ENCODE peak calls at places on chromosome 20, in nine cellular contexts. E, T, V, I, Q, K, D, F and J are unnamed samples.

GRCh38 chr20:37890643-37891042 is 12.3 kb upstream of the VSTM2L start:
- DNase-seq in E (no peak), T (no peak), V (no peak), I (no peak), Q (no peak), K (no peak), D (no peak), F (peak), J (no peak)

GRCh38 chr20:9177278-9177677 is 108.4 kb downstream of the PLCB4 start:
- DNase-seq in E (no peak), T (peak), V (no peak), I (no peak), Q (no peak), K (no peak), D (no peak), F (no peak), J (no peak)

GRCh38 chr20:62143118-62143975 is at the start of the genes PSMA7 and SS18L1:
- DNase-seq in E (peak), T (peak), V (peak), I (peak), Q (peak), K (peak), D (peak), F (peak), J (no peak)

GRCh38 chr20:62376112-62377063 is 9.3 kb upstream of the LAMA5 start:
- DNase-seq in E (no peak), T (no peak), V (no peak), I (no peak), Q (no peak), K (no peak), D (no peak), F (peak), J (no peak)

GRCh38 chr20:7893019-7893730 is 47.1 kb downstream of the HAO1 start:
- DNase-seq in E (no peak), T (no peak), V (no peak), I (no peak), Q (no peak), K (no peak), D (no peak), F (no peak), J (peak)

GRCh38 chr20:58555078-58555765 is 40.0 kb upstream of the APCDD1L start:
- DNase-seq in E (no peak), T (peak), V (peak), I (no peak), Q (peak), K (no peak), D (no peak), F (no peak), J (no peak)

GRCh38 chr20:48295966-48296421 is 510.7 kb upstream of the SULF2 start:
- DNase-seq in E (no peak), T (peak), V (no peak), I (no peak), Q (no peak), K (no peak), D (no peak), F (no peak), J (no peak)

GRCh38 chr20:59484228-59484627 is 120.1 kb upstream of the PHACTR3 start:
- DNase-seq in E (no peak), T (no peak), V (no peak), I (no peak), Q (no peak), K (no peak), D (no peak), F (no peak), J (no peak)

GRCh38 chr20:4898282-4898681 is 103.0 kb downstream of the SLC23A2 start:
- DNase-seq in E (no peak), T (peak), V (no peak), I (no peak), Q (no peak), K (no peak), D (no peak), F (no peak), J (no peak)

GRCh38 chr20:33915726-33916331 is 77.9 kb upstream of the RALY start:
- DNase-seq in E (no peak), T (peak), V (no peak), I (peak), Q (peak), K (no peak), D (peak), F (peak), J (no peak)

GRCh38 chr20:37522258-37523011 is 1.4 kb downstream of the NNAT start:
- DNase-seq in E (no peak), T (no peak), V (no peak), I (no peak), Q (no peak), K (no peak), D (no peak), F (peak), J (no peak)

GRCh38 chr20:38420232-38421085 is 14.7 kb downstream of the SNHG17 start:
- DNase-seq in E (no peak), T (peak), V (no peak), I (no peak), Q (no peak), K (no peak), D (no peak), F (no peak), J (no peak)

GRCh38 chr20:34637245-34638185 is 39.4 kb downstream of the PIGU start:
- DNase-seq in E (no peak), T (peak), V (no peak), I (no peak), Q (no peak), K (no peak), D (no peak), F (no peak), J (no peak)

GRCh38 chr20:1686151-1686748 is 28.7 kb upstream of the SIRPG start:
- DNase-seq in E (no peak), T (no peak), V (no peak), I (no peak), Q (no peak), K (no peak), D (no peak), F (no peak), J (no peak)

GRCh38 chr20:38805502-38805957 is at the start of gene PPP1R16B:
- DNase-seq in E (peak), T (no peak), V (no peak), I (peak), Q (no peak), K (no peak), D (peak), F (peak), J (no peak)

GRCh38 chr20:25553819-25554296 is 31.5 kb downstream of the NINL start:
- DNase-seq in E (no peak), T (no peak), V (no peak), I (no peak), Q (no peak), K (no peak), D (no peak), F (peak), J (peak)

GRCh38 chr20:39810269-39810668 is 848.1 kb downstream of the DHX35 start:
- DNase-seq in E (no peak), T (no peak), V (no peak), I (no peak), Q (no peak), K (no peak), D (no peak), F (no peak), J (no peak)

GRCh38 chr20:11217322-11217989 is 543.7 kb upstream of the JAG1 start:
- DNase-seq in E (peak), T (no peak), V (no peak), I (no peak), Q (no peak), K (no peak), D (no peak), F (no peak), J (no peak)

GRCh38 chr20:18533491-18533890 is 25.8 kb downstream of the SEC23B start:
- DNase-seq in E (no peak), T (no peak), V (no peak), I (no peak), Q (no peak), K (no peak), D (no peak), F (no peak), J (no peak)

GRCh38 chr20:17617212-17617867 is 47.5 kb downstream of the DSTN start:
- DNase-seq in E (peak), T (peak), V (no peak), I (peak), Q (peak), K (no peak), D (peak), F (peak), J (no peak)

GRCh38 chr20:52536841-52537400 is 345.3 kb upstream of the ZFP64 start:
- DNase-seq in E (no peak), T (peak), V (no peak), I (no peak), Q (no peak), K (no peak), D (no peak), F (no peak), J (no peak)

GRCh38 chr20:39849664-39850063 is 839.4 kb downstream of the MAFB start:
- DNase-seq in E (no peak), T (peak), V (peak), I (no peak), Q (peak), K (no peak), D (no peak), F (no peak), J (no peak)

GRCh38 chr20:38139156-38139912 is 25.7 kb downstream of the TGM2 start:
- DNase-seq in E (no peak), T (no peak), V (no peak), I (no peak), Q (no peak), K (no peak), D (no peak), F (no peak), J (no peak)

GRCh38 chr20:3423126-3423525 is 15.7 kb upstream of the DNAAF9 start:
- DNase-seq in E (peak), T (no peak), V (no peak), I (no peak), Q (no peak), K (no peak), D (no peak), F (no peak), J (no peak)

GRCh38 chr20:45970646-45971424 is 1.2 kb downstream of the ZNF335 start:
- DNase-seq in E (no peak), T (peak), V (no peak), I (peak), Q (peak), K (no peak), D (no peak), F (peak), J (no peak)

GRCh38 chr20:53606364-53606985 is 12.8 kb upstream of the ZNF217 start:
- DNase-seq in E (no peak), T (peak), V (no peak), I (no peak), Q (no peak), K (no peak), D (no peak), F (no peak), J (no peak)

GRCh38 chr20:38208088-38208487 is 43.0 kb upstream of the TGM2 start:
- DNase-seq in E (no peak), T (no peak), V (no peak), I (no peak), Q (no peak), K (no peak), D (no peak), F (no peak), J (no peak)

GRCh38 chr20:37282558-37282957 is 6.9 kb upstream of the MANBAL start:
- DNase-seq in E (no peak), T (peak), V (no peak), I (no peak), Q (peak), K (no peak), D (no peak), F (no peak), J (no peak)

GRCh38 chr20:57408131-57408530 is 16.9 kb downstream of the RBM38 start:
- DNase-seq in E (no peak), T (no peak), V (no peak), I (no peak), Q (no peak), K (no peak), D (no peak), F (no peak), J (no peak)

GRCh38 chr20:47154089-47154488 is 202.4 kb downstream of the ZMYND8 start:
- DNase-seq in E (no peak), T (no peak), V (no peak), I (no peak), Q (no peak), K (no peak), D (no peak), F (no peak), J (no peak)

GRCh38 chr20:35319206-35320197 is 27.3 kb upstream of the FAM83C start:
- DNase-seq in E (no peak), T (peak), V (no peak), I (no peak), Q (peak), K (no peak), D (no peak), F (no peak), J (peak)

GRCh38 chr20:53586640-53587039 is 7.0 kb downstream of the ZNF217 start:
- DNase-seq in E (peak), T (no peak), V (no peak), I (no peak), Q (no peak), K (no peak), D (no peak), F (no peak), J (no peak)

GRCh38 chr20:33858666-33859065 is 47.5 kb downstream of the CHMP4B start:
- DNase-seq in E (no peak), T (no peak), V (no peak), I (no peak), Q (no peak), K (no peak), D (no peak), F (no peak), J (no peak)

GRCh38 chr20:10672579-10673127 is 1.1 kb downstream of the JAG1 start:
- DNase-seq in E (peak), T (peak), V (peak), I (peak), Q (peak), K (no peak), D (no peak), F (peak), J (no peak)

GRCh38 chr20:40203032-40203431 is 486.0 kb downstream of the MAFB start:
- DNase-seq in E (no peak), T (no peak), V (no peak), I (no peak), Q (no peak), K (no peak), D (no peak), F (no peak), J (no peak)

GRCh38 chr20:10731190-10731955 is 57.6 kb upstream of the JAG1 start:
- DNase-seq in E (no peak), T (peak), V (no peak), I (no peak), Q (peak), K (no peak), D (no peak), F (no peak), J (no peak)

GRCh38 chr20:61042501-61043385 is 209.3 kb upstream of the CDH4 start:
- DNase-seq in E (no peak), T (peak), V (no peak), I (no peak), Q (no peak), K (no peak), D (no peak), F (no peak), J (no peak)

GRCh38 chr20:37958856-37959255 is 55.9 kb downstream of the VSTM2L start:
- DNase-seq in E (no peak), T (no peak), V (no peak), I (no peak), Q (no peak), K (no peak), D (no peak), F (no peak), J (no peak)

GRCh38 chr20:57092112-57092899 is 174.1 kb downstream of the BMP7 start:
- DNase-seq in E (peak), T (peak), V (peak), I (peak), Q (peak), K (no peak), D (peak), F (peak), J (no peak)